ENCODE peak calls at places on chromosome 9, in four cellular contexts. H is Panc1, C is K562, I is HepG2. U is an unnamed sample.

GRCh38 chr9:126363250-126363649 is 36.6 kb downstream of the MVB12B start:
- DNase-seq in C (no peak), H (no peak), I (no peak), U (no peak)

GRCh38 chr9:89464991-89465390 is 32.9 kb downstream of the SEMA4D start:
- DNase-seq in H (no peak), I (no peak), C (no peak), U (no peak)

GRCh38 chr9:85586684-85587083 is 155.1 kb downstream of the AGTPBP1 start:
- DNase-seq in I (peak), C (no peak), H (no peak), U (no peak)

GRCh38 chr9:35962126-35962906 is 4.4 kb upstream of the OR2S2 start:
- DNase-seq in H (no peak), I (no peak), C (no peak), U (no peak)

GRCh38 chr9:70556736-70557135 is 142.3 kb upstream of the KLF9 start:
- DNase-seq in I (no peak), H (no peak), C (no peak), U (no peak)

GRCh38 chr9:127915801-127916664 is 808 bp downstream of the ST6GALNAC4 start:
- DNase-seq in I (no peak), C (peak), H (no peak), U (no peak)

GRCh38 chr9:127561491-127562270 is 50.4 kb upstream of the STXBP1 start:
- DNase-seq in I (no peak), C (peak), H (peak), U (peak)

GRCh38 chr9:2242778-2243395 is 227.7 kb downstream of the SMARCA2 start:
- DNase-seq in H (no peak), I (no peak), C (no peak), U (no peak)

GRCh38 chr9:19931066-19931465 is 142.2 kb upstream of the SLC24A2 start:
- DNase-seq in I (no peak), C (no peak), H (no peak), U (no peak)

GRCh38 chr9:131622536-131622935 is 77.2 kb downstream of the PRRT1B start:
- DNase-seq in C (no peak), I (no peak), H (no peak), U (no peak)

GRCh38 chr9:95107001-95107749 is 210.3 kb downstream of the FANCC start:
- DNase-seq in H (no peak), I (no peak), C (no peak), U (no peak)

GRCh38 chr9:83935276-83935890 is 14.2 kb upstream of the KIF27 start:
- DNase-seq in I (no peak), H (no peak), C (no peak), U (no peak)

GRCh38 chr9:136519263-136520052 is 26.4 kb downstream of the NOTCH1 start:
- DNase-seq in H (no peak), C (no peak), I (no peak), U (no peak)

GRCh38 chr9:136520053-136520540 is 25.8 kb downstream of the NOTCH1 start:
- DNase-seq in H (no peak), C (no peak), I (peak), U (no peak)

GRCh38 chr9:136522354-136523237 is 23.3 kb downstream of the NOTCH1 start:
- DNase-seq in C (no peak), I (no peak), H (no peak), U (no peak)

GRCh38 chr9:136518623-136519022 is 27.2 kb downstream of the NOTCH1 start:
- DNase-seq in H (no peak), C (no peak), I (no peak), U (no peak)

GRCh38 chr9:136521541-136521940 is 24.3 kb downstream of the NOTCH1 start:
- DNase-seq in H (no peak), C (no peak), I (no peak), U (no peak)
- TF ChIP-seq TCF7L2 in H (no peak), C (no peak), I (no peak), U (no peak)

GRCh38 chr9:129574911-129575574 is 45.9 kb downstream of the C9orf50 start:
- DNase-seq in I (no peak), C (no peak), H (no peak), U (no peak)
- TF ChIP-seq TCF7L2 in I (no peak), C (no peak), H (no peak), U (no peak)

GRCh38 chr9:107249131-107249533 is 33.9 kb upstream of the RAD23B start:
- DNase-seq in C (no peak), H (no peak), I (peak), U (no peak)
- TF ChIP-seq TCF7L2 in C (no peak), H (no peak), I (no peak), U (no peak)

GRCh38 chr9:13941686-13942085 is 372.3 kb downstream of the NFIB start:
- DNase-seq in H (no peak), C (no peak), I (no peak), U (no peak)

GRCh38 chr9:13942695-13943094 is 371.2 kb downstream of the NFIB start:
- DNase-seq in H (no peak), C (peak), I (no peak), U (no peak)

GRCh38 chr9:13934411-13934810 is 379.5 kb downstream of the NFIB start:
- DNase-seq in C (no peak), I (no peak), H (no peak), U (no peak)

GRCh38 chr9:13943176-13943575 is 370.8 kb downstream of the NFIB start:
- DNase-seq in C (no peak), I (no peak), H (no peak), U (no peak)

DNA sequence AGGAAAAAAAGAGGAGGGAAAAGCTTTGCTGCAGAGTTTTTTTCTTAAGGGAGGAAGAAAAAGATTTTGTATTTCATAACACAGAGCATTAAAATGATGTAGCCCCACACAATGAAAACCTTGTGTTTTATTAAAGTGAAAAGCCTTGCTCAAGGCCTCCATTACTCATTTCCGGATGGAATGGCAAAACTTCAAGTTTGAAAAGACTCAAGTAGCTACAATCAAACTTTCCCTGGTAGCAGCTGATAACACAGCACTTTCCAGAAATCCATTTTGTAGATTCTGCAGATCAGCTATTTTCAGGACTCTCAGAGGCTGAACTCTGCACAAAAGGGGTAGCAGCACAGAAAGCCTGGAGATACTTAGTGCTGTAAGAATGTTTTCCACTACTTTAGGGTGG is 374.8 kb downstream of the NFIB start:
- DNase-seq in C (no peak), H (no peak), I (no peak), U (no peak)
- TF ChIP-seq TCF7L2 in C (no peak), H (no peak), I (no peak), U (no peak)

GRCh38 chr9:108755979-108756378 is 99.8 kb downstream of the ACTL7B start:
- DNase-seq in C (no peak), I (no peak), H (no peak), U (no peak)
- TF ChIP-seq TCF7L2 in C (no peak), I (no peak), H (no peak), U (no peak)

DNA sequence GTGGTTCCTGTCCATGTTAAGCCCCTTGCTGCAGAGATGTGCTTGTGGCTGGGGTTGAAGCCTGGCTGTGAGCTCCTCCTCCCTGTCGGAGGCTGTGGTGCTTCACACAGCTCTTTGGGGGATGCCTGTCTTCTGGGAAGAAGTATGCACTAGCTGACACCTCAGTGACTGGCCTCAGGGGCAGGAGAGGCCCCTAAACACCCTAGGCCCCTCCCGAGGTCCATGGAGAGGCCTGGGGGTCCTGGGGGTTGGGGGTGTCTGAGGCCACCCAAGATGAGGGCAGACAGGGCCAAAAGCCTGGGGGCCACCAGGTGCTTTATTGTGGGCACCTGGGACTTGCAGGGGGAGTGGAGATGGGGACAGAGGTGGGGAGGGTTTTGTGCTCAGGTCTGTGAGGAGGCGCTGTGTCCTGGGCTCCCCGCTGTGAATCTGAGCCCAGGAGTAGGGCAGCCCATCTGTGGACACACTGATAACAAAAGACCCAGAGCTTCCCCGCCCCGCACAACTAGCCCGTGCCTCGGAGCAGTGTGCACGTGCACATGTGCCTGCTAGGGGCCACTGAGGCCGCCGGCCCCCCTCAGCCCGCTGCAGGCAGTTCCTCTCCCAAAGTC is 92.0 kb downstream of the PHF2 start:
- DNase-seq in C (peak), I (no peak), H (no peak), U (no peak)
- TF ChIP-seq TCF7L2 in C (no peak), I (no peak), H (no peak), U (no peak)

DNA sequence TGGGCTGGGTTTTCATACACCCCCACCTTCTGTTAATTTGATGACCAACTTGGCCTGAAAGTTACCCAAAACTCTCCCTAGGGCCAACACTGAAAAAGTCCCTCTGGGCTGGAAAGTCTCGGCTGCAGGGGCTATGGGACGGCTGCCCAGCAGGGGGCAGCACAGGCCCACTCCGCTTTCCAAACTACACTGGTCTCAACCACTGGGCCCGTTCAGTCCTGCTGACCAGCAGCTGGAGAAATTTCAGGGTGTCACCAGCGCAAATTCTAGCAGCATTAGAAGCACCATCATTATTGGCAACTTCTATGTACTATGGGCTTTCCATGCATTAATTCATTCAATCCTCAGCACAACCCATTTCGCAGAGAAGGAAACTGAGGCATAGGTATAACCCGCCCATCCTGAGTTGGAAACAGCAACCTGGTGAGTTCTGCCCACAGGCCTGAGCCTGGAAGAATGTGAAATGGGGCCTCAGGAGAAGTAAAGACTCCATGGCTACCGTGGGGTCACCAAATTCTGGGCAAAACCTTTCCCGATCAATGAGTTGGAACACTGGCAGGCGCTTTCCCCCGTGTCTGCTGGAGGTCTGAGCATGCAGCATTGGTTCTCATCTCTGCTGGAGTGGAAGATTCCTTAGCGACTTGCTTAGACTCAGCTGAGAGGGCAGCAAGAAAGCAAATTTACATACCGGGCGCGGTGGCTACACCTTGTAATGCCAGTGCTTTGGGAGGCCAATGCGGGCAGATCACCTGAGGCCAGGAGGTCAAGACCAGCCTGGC is 9.7 kb downstream of the ORM2 start:
- DNase-seq in H (peak), I (peak), C (peak), U (no peak)
- TF ChIP-seq TCF7L2 in H (no peak), I (no peak), C (no peak), U (no peak)

GRCh38 chr9:33903157-33903780 is 86.3 kb downstream of the UBE2R2 start:
- DNase-seq in I (no peak), C (no peak), H (no peak), U (no peak)
- TF ChIP-seq TCF7L2 in I (no peak), C (no peak), H (no peak), U (no peak)